ENCODE peak calls at places on chromosomes 1 and 21, in nine cellular contexts. W, I, X, Z, M, C, Y, O and S are unnamed samples.

GRCh38 chr1:19764848-19765247 is 34.9 kb downstream of the TMCO4 start:
- DNase-seq in W (no peak), O (no peak), X (peak), Z (no peak), M (no peak), I (no peak), Y (peak), C (no peak), S (no peak)

GRCh38 chr1:179938752-179939151 is 15.9 kb upstream of the CEP350 start:
- DNase-seq in Y (no peak), O (peak), M (no peak), Z (peak), W (no peak), X (peak), C (no peak), I (no peak), S (no peak)

GRCh38 chr1:11795238-11795890 is 10.4 kb downstream of the MTHFR start:
- DNase-seq in X (no peak), Y (no peak), C (no peak), O (no peak), I (no peak), Z (no peak), W (no peak), M (no peak), S (no peak)

GRCh38 chr1:30315185-30315960 is 408.0 kb downstream of the MATN1 start:
- DNase-seq in O (no peak), Z (no peak), X (no peak), I (no peak), C (peak), Y (no peak), W (no peak), M (no peak), S (no peak)

GRCh38 chr1:94980909-94981252 is 54.0 kb upstream of the CNN3 start:
- DNase-seq in Y (no peak), Z (no peak), X (no peak), I (no peak), C (no peak), W (no peak), M (no peak), O (no peak), S (no peak)

GRCh38 chr21:46425566-46425965 is 33.1 kb upstream of the DIP2A start:
- DNase-seq in C (no peak), Y (no peak), X (no peak), W (no peak), Z (no peak), O (no peak), I (no peak), M (no peak), S (no peak)

GRCh38 chr1:112904071-112904830 is 51.7 kb downstream of the SLC16A1 start:
- DNase-seq in Y (peak), M (no peak), X (peak), W (no peak), O (peak), Z (no peak), I (no peak), C (peak), S (no peak)

GRCh38 chr1:165492845-165493244 is 47.9 kb upstream of the RXRG start:
- DNase-seq in M (no peak), I (no peak), X (no peak), Z (no peak), W (no peak), Y (no peak), O (no peak), C (no peak), S (no peak)

GRCh38 chr1:2233997-2234761 is 6.1 kb downstream of the SKI start:
- DNase-seq in C (no peak), I (no peak), Z (no peak), Y (peak), M (peak), O (peak), W (peak), X (peak), S (no peak)

GRCh38 chr1:57340361-57341192 is 83.3 kb downstream of the DAB1 start:
- DNase-seq in O (no peak), W (no peak), X (peak), Z (no peak), M (no peak), C (no peak), I (no peak), Y (no peak), S (no peak)

GRCh38 chr1:153679337-153680119 is 1.0 kb downstream of the NPR1 start:
- DNase-seq in W (no peak), M (no peak), I (no peak), X (no peak), Z (no peak), Y (no peak), C (no peak), O (no peak), S (peak)

GRCh38 chr1:119815361-119815760 is 4.1 kb upstream of the REG4 start:
- DNase-seq in X (peak), Y (peak), O (peak), M (no peak), I (no peak), C (no peak), Z (no peak), W (no peak), S (no peak)

GRCh38 chr1:94527447-94528031 is 14.0 kb downstream of the F3 start:
- DNase-seq in X (peak), C (peak), Y (peak), I (no peak), W (no peak), Z (peak), O (peak), M (no peak), S (no peak)

GRCh38 chr1:213053455-213053854 is 2.4 kb downstream of the RPS6KC1 start:
- DNase-seq in M (no peak), O (no peak), C (no peak), I (no peak), Y (no peak), Z (no peak), X (no peak), W (no peak), S (no peak)

GRCh38 chr1:213050745-213051126 is 305 bp upstream of the RPS6KC1 start:
- DNase-seq in C (no peak), W (no peak), M (no peak), X (no peak), Z (no peak), Y (no peak), O (no peak), I (no peak), S (no peak)

GRCh38 chr1:213051881-213052202 is 801 bp downstream of the RPS6KC1 start:
- DNase-seq in W (no peak), M (no peak), Z (no peak), C (no peak), O (no peak), Y (no peak), X (no peak), I (no peak), S (no peak)

GRCh38 chr1:213049232-213049631 is 1.8 kb upstream of the RPS6KC1 start:
- DNase-seq in Y (no peak), I (no peak), W (no peak), Z (no peak), O (no peak), M (no peak), C (no peak), X (no peak), S (no peak)

DNA sequence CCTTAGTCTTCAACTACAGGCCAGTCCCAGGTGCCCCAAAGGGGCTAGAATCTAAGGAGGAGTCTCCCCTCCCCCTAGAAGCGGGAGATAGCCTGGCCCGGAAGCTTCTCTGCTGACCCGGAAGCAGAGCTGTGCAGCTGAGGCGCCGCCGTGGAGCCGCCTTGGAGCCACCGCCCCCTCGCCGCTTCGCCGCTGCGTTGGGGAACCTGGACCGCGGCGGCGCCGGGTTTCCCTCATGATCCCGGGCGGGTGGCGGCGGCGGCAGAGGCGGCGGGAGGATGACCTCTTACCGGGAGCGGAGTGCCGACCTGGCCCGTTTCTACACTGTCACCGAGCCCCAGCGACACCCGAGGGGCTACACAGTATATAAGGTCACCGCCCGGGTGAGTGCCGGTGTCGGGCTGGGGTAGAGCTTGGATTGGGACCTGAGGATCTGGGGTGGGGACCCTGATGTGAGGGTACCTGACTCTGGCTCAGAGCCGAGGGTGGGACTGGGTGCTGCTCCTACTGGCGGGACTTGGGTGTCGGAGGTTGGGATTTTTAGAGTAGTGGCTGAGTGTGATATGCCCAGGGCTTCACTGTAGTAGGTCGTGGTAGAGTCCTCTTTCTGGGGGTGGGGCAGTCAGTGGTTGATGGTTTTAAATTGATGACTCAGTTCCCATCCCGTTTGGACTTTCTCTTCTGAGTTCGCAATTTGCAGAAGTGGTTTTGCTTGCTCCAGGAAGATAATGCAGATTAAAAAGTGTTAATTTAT is at the start of gene RPS6KC1:
- DNase-seq in Y (peak), C (peak), W (peak), M (peak), O (peak), Z (peak), X (peak), I (no peak), S (peak)
- H3K4me3 ChIP-seq in Y (peak), C (peak), W (peak), M (peak), O (peak), Z (peak), X (peak), I (peak), S (peak)

GRCh38 chr1:32178380-32179192 is 889 bp upstream of the TXLNA start:
- DNase-seq in C (no peak), Z (no peak), W (no peak), O (no peak), M (no peak), I (no peak), X (no peak), Y (no peak), S (no peak)

GRCh38 chr1:32170991-32171390 is 8.5 kb upstream of the TXLNA start:
- DNase-seq in M (no peak), X (no peak), Z (no peak), Y (no peak), C (no peak), O (no peak), W (no peak), I (no peak), S (no peak)

DNA sequence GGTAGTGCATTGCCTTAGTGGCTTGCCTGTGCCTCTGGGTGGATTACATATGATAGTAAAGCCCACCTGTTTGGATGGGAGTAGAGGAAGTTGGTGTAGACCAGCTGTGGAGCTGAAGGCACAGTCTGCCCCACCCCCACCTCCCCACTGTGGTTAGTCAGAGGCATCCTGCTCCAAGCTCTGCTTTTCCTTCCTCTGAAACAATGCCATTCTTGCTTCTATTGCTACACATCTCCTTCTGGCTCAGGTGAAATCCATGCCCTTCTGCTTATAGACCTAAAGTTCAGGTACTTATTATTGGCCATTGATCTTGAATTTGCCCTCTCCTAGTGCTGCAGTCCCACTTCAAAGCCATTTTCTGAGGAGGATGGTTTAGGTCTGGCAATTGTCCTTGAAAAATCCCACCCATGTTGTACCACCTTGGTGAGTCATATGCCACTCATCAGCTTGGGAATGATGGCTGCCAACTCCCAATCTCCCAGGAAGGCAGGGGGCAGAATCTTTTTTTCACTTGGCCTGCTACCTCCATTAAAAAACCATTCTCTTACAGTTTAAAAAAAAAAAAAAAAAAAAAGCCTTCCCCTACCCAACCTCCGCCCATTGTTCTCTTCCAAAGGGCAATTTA is 6.7 kb upstream of the TXLNA start:
- DNase-seq in C (no peak), I (no peak), M (no peak), W (no peak), O (peak), X (peak), Z (no peak), Y (peak), S (no peak)
- H3K4me3 ChIP-seq in C (no peak), I (no peak), M (no peak), W (no peak), O (no peak), X (no peak), Z (no peak), Y (no peak), S (no peak)

DNA sequence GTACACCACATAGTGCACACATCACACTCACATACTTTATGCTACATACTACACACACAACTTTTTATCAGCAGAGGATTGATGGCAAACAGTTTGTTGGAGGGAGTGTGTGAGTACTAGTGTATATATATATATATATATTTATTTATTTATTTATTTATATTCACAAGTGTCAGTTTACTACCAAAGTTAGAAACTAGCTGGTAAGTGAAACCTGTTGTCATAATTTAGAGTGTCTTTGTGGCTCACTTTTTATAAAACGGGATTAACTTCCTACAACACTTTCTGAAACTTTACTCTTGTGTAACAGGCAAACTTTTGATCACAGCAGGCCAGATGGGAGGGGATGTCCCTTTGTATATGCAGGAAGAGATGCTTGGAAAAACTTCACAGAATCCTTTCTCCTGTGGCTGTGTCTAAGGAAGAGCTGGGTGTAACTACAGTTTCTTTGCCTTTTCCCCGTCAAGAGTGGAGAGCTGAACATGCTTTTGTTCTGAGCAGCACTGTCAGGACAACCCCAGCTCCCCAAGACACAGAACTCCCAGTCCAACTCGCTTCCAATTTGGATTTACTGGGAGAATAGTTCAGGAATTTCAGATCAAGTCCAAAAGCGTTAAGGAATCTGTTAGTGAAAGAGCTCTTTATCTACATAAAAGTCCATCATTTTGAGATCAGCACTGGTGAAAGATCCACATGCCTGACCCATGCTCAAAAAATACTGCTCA is 1.8 kb upstream of the SAMD13 start:
- DNase-seq in C (no peak), Z (no peak), X (peak), M (no peak), Y (peak), W (no peak), O (no peak), I (no peak), S (no peak)
- H3K4me3 ChIP-seq in C (no peak), Z (peak), X (peak), M (peak), Y (no peak), W (peak), O (peak), I (peak), S (peak)

GRCh38 chr1:114153621-114154145 is at the start of gene SYT6:
- DNase-seq in Z (no peak), C (peak), O (no peak), W (no peak), M (no peak), I (no peak), Y (no peak), X (no peak), S (peak)
- H3K4me3 ChIP-seq in Z (no peak), C (peak), O (peak), W (peak), M (peak), I (peak), Y (no peak), X (no peak), S (peak)

GRCh38 chr1:154791292-154792278 is 78.5 kb downstream of the KCNN3 start:
- DNase-seq in Y (peak), W (peak), O (peak), C (no peak), X (peak), I (no peak), Z (no peak), M (no peak), S (no peak)
- H3K4me3 ChIP-seq in Y (no peak), W (no peak), O (no peak), C (no peak), X (no peak), I (no peak), Z (no peak), M (no peak), S (no peak)

DNA sequence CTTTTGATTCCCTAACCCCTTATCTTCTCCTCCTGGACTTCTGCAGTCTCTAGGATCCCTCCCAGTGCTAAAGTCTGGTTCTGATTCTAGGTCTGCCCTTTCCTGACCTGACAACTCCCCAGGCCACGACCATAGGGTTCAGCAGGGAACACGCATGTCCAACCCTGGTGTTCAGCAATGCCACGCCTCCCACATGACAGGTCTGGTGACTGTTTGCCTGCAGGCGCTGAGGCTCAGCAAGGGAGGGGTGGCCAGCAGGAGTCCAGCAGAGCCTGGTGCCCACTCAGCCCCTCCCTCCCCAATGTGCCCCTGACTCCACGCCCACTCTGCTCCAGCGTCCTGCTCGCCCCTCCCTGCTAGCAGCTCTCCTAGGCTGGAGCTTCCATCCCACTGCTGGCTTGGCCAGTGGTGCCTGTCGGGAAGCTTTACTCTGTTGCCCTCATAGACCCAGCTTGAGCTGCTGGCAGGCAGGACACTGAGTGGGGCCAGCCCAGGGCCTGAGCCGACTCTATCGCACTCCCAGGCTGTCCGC is 17.3 kb downstream of the SLC9A1 start:
- DNase-seq in Y (no peak), O (no peak), W (peak), I (no peak), X (peak), C (no peak), M (peak), Z (peak), S (peak)
- H3K4me3 ChIP-seq in Y (no peak), O (no peak), W (no peak), I (no peak), X (no peak), C (no peak), M (peak), Z (no peak), S (no peak)

DNA sequence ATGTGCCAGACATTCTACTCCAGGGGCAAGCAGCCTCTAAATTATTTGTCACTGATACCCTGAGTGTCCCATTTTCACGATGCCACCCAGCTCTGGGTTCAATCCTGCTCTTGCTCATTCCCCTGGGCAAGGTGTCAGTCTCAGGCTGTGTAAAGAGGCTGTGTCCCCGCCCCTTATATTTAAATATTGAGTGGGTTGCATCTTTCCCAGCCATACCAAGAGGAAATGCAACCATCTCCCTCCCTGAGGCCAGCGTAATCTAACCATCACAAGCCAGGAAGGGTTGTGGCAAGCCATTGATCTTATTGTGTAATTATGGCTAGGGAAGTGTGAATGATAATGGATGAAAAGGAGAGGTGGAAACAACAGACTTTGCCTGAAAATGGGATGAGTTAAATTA is 54.7 kb upstream of the CLDN14 start:
- DNase-seq in M (no peak), C (no peak), Y (no peak), Z (no peak), O (no peak), W (no peak), I (no peak), X (no peak), S (no peak)
- H3K4me3 ChIP-seq in M (no peak), C (no peak), Y (no peak), Z (no peak), O (no peak), W (no peak), I (no peak), X (no peak), S (no peak)

GRCh38 chr1:230750986-230751625 is 3.9 kb downstream of the CAPN9 start:
- DNase-seq in W (no peak), Z (no peak), C (no peak), O (no peak), X (no peak), I (no peak), Y (no peak), M (no peak), S (no peak)

GRCh38 chr1:230752407-230752806 is 5.2 kb downstream of the CAPN9 start:
- DNase-seq in C (peak), X (no peak), I (no peak), Z (no peak), Y (no peak), W (peak), M (peak), O (peak), S (no peak)

GRCh38 chr1:230754831-230755230 is 7.6 kb downstream of the CAPN9 start:
- DNase-seq in Y (peak), O (peak), Z (no peak), M (no peak), I (no peak), W (no peak), C (no peak), X (no peak), S (no peak)

GRCh38 chr1:230753191-230753585 is 6.0 kb downstream of the CAPN9 start:
- DNase-seq in O (no peak), M (no peak), Z (no peak), Y (no peak), W (no peak), X (no peak), C (no peak), I (no peak), S (no peak)

GRCh38 chr1:230753586-230754251 is 6.5 kb downstream of the CAPN9 start:
- DNase-seq in W (peak), I (no peak), O (no peak), Y (peak), X (peak), C (peak), M (no peak), Z (no peak), S (peak)
- H3K4me3 ChIP-seq in W (peak), I (peak), O (no peak), Y (no peak), X (peak), C (no peak), M (peak), Z (no peak), S (no peak)

GRCh38 chr1:9197186-9198099 is 37.1 kb upstream of the H6PD start:
- DNase-seq in W (no peak), C (no peak), Z (no peak), I (no peak), M (no peak), Y (no peak), X (no peak), O (no peak), S (no peak)

GRCh38 chr1:9201421-9202239 is 32.9 kb upstream of the H6PD start:
- DNase-seq in C (peak), I (no peak), Z (no peak), W (peak), O (peak), X (peak), M (no peak), Y (peak), S (no peak)

GRCh38 chr1:9196129-9197040 is 38.2 kb upstream of the H6PD start:
- DNase-seq in Z (no peak), O (peak), W (peak), C (peak), Y (peak), M (peak), I (no peak), X (peak), S (peak)

GRCh38 chr1:9200441-9200840 is 34.1 kb upstream of the H6PD start:
- DNase-seq in I (no peak), Y (no peak), O (no peak), Z (no peak), W (no peak), X (peak), M (no peak), C (no peak), S (no peak)

GRCh38 chr1:9198538-9199361 is 35.8 kb upstream of the H6PD start:
- DNase-seq in O (no peak), Y (peak), C (peak), W (no peak), X (no peak), Z (no peak), M (no peak), I (no peak), S (peak)
- H3K4me3 ChIP-seq in O (no peak), Y (peak), C (no peak), W (no peak), X (no peak), Z (peak), M (peak), I (peak), S (no peak)

GRCh38 chr1:158962983-158963382 is 31.6 kb downstream of the PYHIN1 start:
- DNase-seq in I (no peak), X (no peak), O (no peak), Y (no peak), C (peak), W (no peak), M (no peak), Z (no peak), S (no peak)
- H3K4me3 ChIP-seq in I (no peak), X (no peak), O (no peak), Y (no peak), C (no peak), W (no peak), M (no peak), Z (no peak), S (no peak)